ENCODE peak calls at places on chromosomes 2 and 18, in ten cellular contexts. One of them, this sample, is unnamed.

GRCh38 chr2:165601866-165602636 is 132.6 kb downstream of the CSRNP3 start:
- DNase-seq in HEK293T: no peak
- DNase-seq in ecto neural progenitor cell: no peak
- DNase-seq in kidney tubule cell: peak; percentile 14
- DNase-seq in vagina: no peak
- DNase-seq in NCI-H748 treated with DMSO at 0.1 percent for 48 hours: no peak
- DNase-seq in CD8-positive, alpha-beta T cell: no peak
- DNase-seq in ELF-1: no peak
- DNase-seq in left cardiac atrium: no peak
- DNase-seq in stimulated activated CD4-positive, alpha-beta T cell treated with anti-CD3 and anti-CD28 coated beads, Interleukin-4, amount 100 ng/mL, for 48 hours: no peak
- DNase-seq in this sample: no peak

GRCh38 chr2:102585704-102586404 is 33.5 kb upstream of the SLC9A2 start:
- DNase-seq in left cardiac atrium: no peak
- DNase-seq in CD8-positive, alpha-beta T cell: no peak
- DNase-seq in vagina: no peak
- DNase-seq in kidney tubule cell: no peak
- DNase-seq in NCI-H748 treated with DMSO at 0.1 percent for 48 hours: no peak
- DNase-seq in ecto neural progenitor cell: no peak
- DNase-seq in stimulated activated CD4-positive, alpha-beta T cell treated with anti-CD3 and anti-CD28 coated beads, Interleukin-4, amount 100 ng/mL, for 48 hours: no peak
- DNase-seq in HEK293T: no peak
- DNase-seq in ELF-1: peak; percentile 36
- DNase-seq in this sample: no peak

GRCh38 chr2:70964596-70965386 is 13.6 kb upstream of the ANKRD53 start:
- DNase-seq in NCI-H748 treated with DMSO at 0.1 percent for 48 hours: peak; percentile 9
- DNase-seq in ELF-1: peak; percentile 90
- DNase-seq in ecto neural progenitor cell: peak; percentile 84
- DNase-seq in vagina: no peak
- DNase-seq in left cardiac atrium: peak; percentile 82
- DNase-seq in CD8-positive, alpha-beta T cell: peak; percentile 83
- DNase-seq in kidney tubule cell: peak; percentile 30
- DNase-seq in HEK293T: no peak
- DNase-seq in stimulated activated CD4-positive, alpha-beta T cell treated with anti-CD3 and anti-CD28 coated beads, Interleukin-4, amount 100 ng/mL, for 48 hours: peak; percentile 82
- DNase-seq in this sample: peak; percentile 70

GRCh38 chr2:105252271-105252670 is 10.7 kb downstream of the GPR45 start:
- DNase-seq in left cardiac atrium: no peak
- DNase-seq in kidney tubule cell: no peak
- DNase-seq in ELF-1: no peak
- DNase-seq in vagina: no peak
- DNase-seq in NCI-H748 treated with DMSO at 0.1 percent for 48 hours: no peak
- DNase-seq in ecto neural progenitor cell: no peak
- DNase-seq in HEK293T: no peak
- DNase-seq in CD8-positive, alpha-beta T cell: no peak
- DNase-seq in stimulated activated CD4-positive, alpha-beta T cell treated with anti-CD3 and anti-CD28 coated beads, Interleukin-4, amount 100 ng/mL, for 48 hours: no peak
- DNase-seq in this sample: no peak

GRCh38 chr2:209771474-209772292 is at the start of gene UNC80:
- DNase-seq in ELF-1: peak; percentile 85
- DNase-seq in NCI-H748 treated with DMSO at 0.1 percent for 48 hours: peak; percentile 71
- DNase-seq in ecto neural progenitor cell: peak; percentile 92
- DNase-seq in HEK293T: peak; percentile 80
- DNase-seq in vagina: no peak
- DNase-seq in kidney tubule cell: peak; percentile 58
- DNase-seq in left cardiac atrium: peak; percentile 64
- DNase-seq in CD8-positive, alpha-beta T cell: no peak
- DNase-seq in stimulated activated CD4-positive, alpha-beta T cell treated with anti-CD3 and anti-CD28 coated beads, Interleukin-4, amount 100 ng/mL, for 48 hours: peak; percentile 15
- DNase-seq in this sample: no peak

GRCh38 chr18:13680612-13681011 is 45.7 kb downstream of the FAM210A start:
- DNase-seq in CD8-positive, alpha-beta T cell: no peak
- DNase-seq in kidney tubule cell: peak; percentile 20
- DNase-seq in NCI-H748 treated with DMSO at 0.1 percent for 48 hours: no peak
- DNase-seq in ecto neural progenitor cell: peak; percentile 62
- DNase-seq in HEK293T: peak; percentile 17
- DNase-seq in vagina: no peak
- DNase-seq in left cardiac atrium: peak; percentile 46
- DNase-seq in stimulated activated CD4-positive, alpha-beta T cell treated with anti-CD3 and anti-CD28 coated beads, Interleukin-4, amount 100 ng/mL, for 48 hours: no peak
- DNase-seq in ELF-1: peak; percentile 50
- DNase-seq in this sample: no peak

GRCh38 chr2:188922191-188922590 is 52.0 kb upstream of the COL3A1 start:
- DNase-seq in kidney tubule cell: no peak
- DNase-seq in CD8-positive, alpha-beta T cell: no peak
- DNase-seq in HEK293T: no peak
- DNase-seq in ELF-1: no peak
- DNase-seq in ecto neural progenitor cell: no peak
- DNase-seq in left cardiac atrium: no peak
- DNase-seq in vagina: no peak
- DNase-seq in stimulated activated CD4-positive, alpha-beta T cell treated with anti-CD3 and anti-CD28 coated beads, Interleukin-4, amount 100 ng/mL, for 48 hours: no peak
- DNase-seq in NCI-H748 treated with DMSO at 0.1 percent for 48 hours: no peak
- DNase-seq in this sample: no peak

GRCh38 chr2:241036397-241036963 is 38.1 kb downstream of the SNED1 start:
- DNase-seq in left cardiac atrium: no peak
- DNase-seq in CD8-positive, alpha-beta T cell: peak; percentile 68
- DNase-seq in kidney tubule cell: peak; percentile 36
- DNase-seq in vagina: no peak
- DNase-seq in HEK293T: no peak
- DNase-seq in stimulated activated CD4-positive, alpha-beta T cell treated with anti-CD3 and anti-CD28 coated beads, Interleukin-4, amount 100 ng/mL, for 48 hours: peak; percentile 17
- DNase-seq in NCI-H748 treated with DMSO at 0.1 percent for 48 hours: peak; percentile 19
- DNase-seq in ELF-1: peak; percentile 32
- DNase-seq in ecto neural progenitor cell: peak; percentile 78
- DNase-seq in this sample: peak; percentile 54

GRCh38 chr2:159973325-159973724 is 89.1 kb downstream of the PLA2R1 start:
- DNase-seq in ecto neural progenitor cell: no peak
- DNase-seq in CD8-positive, alpha-beta T cell: no peak
- DNase-seq in vagina: no peak
- DNase-seq in HEK293T: no peak
- DNase-seq in left cardiac atrium: no peak
- DNase-seq in stimulated activated CD4-positive, alpha-beta T cell treated with anti-CD3 and anti-CD28 coated beads, Interleukin-4, amount 100 ng/mL, for 48 hours: no peak
- DNase-seq in kidney tubule cell: no peak
- DNase-seq in ELF-1: no peak
- DNase-seq in NCI-H748 treated with DMSO at 0.1 percent for 48 hours: no peak
- DNase-seq in this sample: no peak

GRCh38 chr2:52918551-52918950 is 849.1 kb upstream of the CHAC2 start:
- DNase-seq in ELF-1: no peak
- DNase-seq in vagina: no peak
- DNase-seq in kidney tubule cell: peak; percentile 45
- DNase-seq in stimulated activated CD4-positive, alpha-beta T cell treated with anti-CD3 and anti-CD28 coated beads, Interleukin-4, amount 100 ng/mL, for 48 hours: no peak
- DNase-seq in ecto neural progenitor cell: no peak
- DNase-seq in HEK293T: no peak
- DNase-seq in CD8-positive, alpha-beta T cell: no peak
- DNase-seq in NCI-H748 treated with DMSO at 0.1 percent for 48 hours: no peak
- DNase-seq in left cardiac atrium: no peak
- DNase-seq in this sample: no peak

GRCh38 chr2:48048725-48049124 is 142.4 kb upstream of the FBXO11 start:
- DNase-seq in left cardiac atrium: no peak
- DNase-seq in ecto neural progenitor cell: no peak
- DNase-seq in CD8-positive, alpha-beta T cell: no peak
- DNase-seq in NCI-H748 treated with DMSO at 0.1 percent for 48 hours: no peak
- DNase-seq in HEK293T: no peak
- DNase-seq in vagina: no peak
- DNase-seq in ELF-1: no peak
- DNase-seq in stimulated activated CD4-positive, alpha-beta T cell treated with anti-CD3 and anti-CD28 coated beads, Interleukin-4, amount 100 ng/mL, for 48 hours: no peak
- DNase-seq in kidney tubule cell: no peak
- DNase-seq in this sample: no peak

This sample was measured in activated effector memory CD4-positive, alpha-beta T cell treated with Interleukin-2 at 50 U/mL for 16 hours.